ENCODE peak calls at places on chromosomes 6 and 20, in ten cellular contexts. M is ascending aorta; J is cardiac muscle cell; V is spleen; F is psoas muscle; A is right cardiac atrium; X is lung; O is upper lobe of right lung; P is pancreas; R is CD8-positive, alpha-beta memory T cell. H is an unnamed sample. For H3K4me1, the result is how much of the 10 kb centered on the place peaks cover.

GRCh38 chr6:167858086-167858591 is 31.4 kb downstream of the AFDN start:
- DNase-seq in R (no peak), P (no peak), M (no peak), X (no peak), F (no peak), J (no peak), V (no peak), A (no peak), O (no peak), H (no peak)

GRCh38 chr20:7879883-7880282 is 60.4 kb downstream of the HAO1 start:
- DNase-seq in M (no peak), P (no peak), F (no peak), X (no peak), V (no peak), A (no peak), R (no peak), O (no peak), J (no peak), H (no peak)

GRCh38 chr20:57397004-57397692 is 6.0 kb downstream of the RBM38 start:
- DNase-seq in R (peak), X (no peak), P (no peak), V (peak), J (no peak), F (peak), A (no peak), O (peak), M (no peak), H (no peak)

GRCh38 chr20:39897058-39897457 is 792.0 kb downstream of the MAFB start:
- DNase-seq in A (no peak), M (no peak), R (no peak), X (no peak), J (no peak), V (no peak), O (no peak), P (no peak), F (no peak), H (no peak)

GRCh38 chr20:46552460-46553420 is 2.3 kb upstream of the OCSTAMP start:
- DNase-seq in V (no peak), M (no peak), R (peak), O (no peak), J (no peak), F (no peak), X (no peak), P (no peak), A (no peak), H (no peak)

GRCh38 chr6:168347615-168348014 is 28.0 kb upstream of the DACT2 start:
- DNase-seq in M (no peak), X (no peak), V (no peak), F (no peak), O (no peak), P (no peak), J (no peak), A (no peak), R (no peak), H (no peak)

GRCh38 chr6:44386364-44386928 is 1.1 kb upstream of the CDC5L start:
- DNase-seq in F (peak), A (no peak), P (peak), X (peak), V (no peak), R (no peak), M (no peak), J (no peak), O (peak), H (peak)

GRCh38 chr6:74873911-74874310 is 331.9 kb downstream of the COL12A1 start:
- DNase-seq in R (no peak), J (no peak), P (no peak), A (no peak), M (no peak), F (no peak), O (no peak), V (no peak), X (no peak), H (no peak)

GRCh38 chr20:1895674-1896496 is 678 bp downstream of the SIRPA start:
- DNase-seq in M (no peak), P (peak), J (no peak), R (no peak), V (no peak), A (peak), F (peak), X (no peak), O (no peak), H (peak)

GRCh38 chr6:18753071-18753470 is 365.9 kb downstream of the RNF144B start:
- DNase-seq in O (no peak), M (no peak), A (no peak), R (no peak), J (no peak), P (no peak), V (no peak), F (no peak), X (no peak), H (no peak)

GRCh38 chr6:126945150-126945549 is 173.3 kb upstream of the RSPO3 start:
- DNase-seq in V (no peak), X (no peak), J (no peak), A (no peak), R (no peak), P (no peak), O (no peak), F (no peak), M (no peak), H (no peak)

GRCh38 chr6:131694832-131695426 is 6.3 kb downstream of the OR2A4 start:
- DNase-seq in X (peak), J (peak), F (peak), M (no peak), O (no peak), P (peak), A (peak), R (no peak), V (no peak), H (peak)

GRCh38 chr6:75308250-75308988 is 23.8 kb upstream of the TMEM30A start:
- DNase-seq in F (no peak), O (no peak), R (no peak), X (no peak), P (no peak), M (no peak), A (no peak), J (no peak), V (no peak), H (no peak)

GRCh38 chr20:34190679-34191090 is 50.5 kb upstream of the ASIP start:
- DNase-seq in V (no peak), F (peak), A (peak), M (no peak), J (peak), R (no peak), O (peak), P (peak), X (peak), H (peak)

GRCh38 chr6:150516199-150516598 is 83.5 kb upstream of the PLEKHG1 start:
- DNase-seq in F (no peak), J (no peak), V (no peak), M (no peak), P (no peak), X (no peak), A (no peak), O (no peak), R (no peak), H (no peak)

GRCh38 chr6:112441607-112442006 is 94.5 kb downstream of the RFPL4B start:
- DNase-seq in M (no peak), O (no peak), X (no peak), J (no peak), A (no peak), F (no peak), R (no peak), V (no peak), P (no peak), H (no peak)

GRCh38 chr20:3129094-3129493 is 30.6 kb downstream of the FASTKD5 start:
- DNase-seq in M (no peak), R (no peak), F (no peak), A (no peak), X (no peak), V (no peak), P (no peak), O (no peak), J (no peak), H (no peak)

DNA sequence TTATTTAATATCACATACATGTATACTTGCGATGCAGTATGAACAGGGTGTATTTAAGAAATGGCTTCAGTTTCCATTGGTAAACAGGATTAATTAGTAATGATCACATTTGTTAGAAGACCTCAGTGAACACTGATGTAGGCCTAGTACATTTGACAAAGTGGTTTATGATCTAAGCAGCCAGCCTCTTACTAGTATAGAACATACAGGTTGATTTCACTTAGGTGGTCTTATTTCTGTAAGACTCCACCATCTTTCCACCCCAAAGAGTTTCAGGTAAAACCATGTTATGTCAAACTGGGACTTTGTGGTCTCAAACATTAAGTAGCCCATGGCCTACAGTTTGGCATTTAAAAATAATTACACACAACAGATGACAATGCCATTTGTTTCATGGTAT is 20.2 kb upstream of the MRPS10 start:
- DNase-seq in F (no peak), J (no peak), O (no peak), A (no peak), M (no peak), X (no peak), V (no peak), P (no peak), R (no peak), H (no peak)
- H3K27ac ChIP-seq in F (no peak), J (no peak), O (no peak), A (no peak), M (no peak), X (no peak), V (peak), P (no peak), R (no peak), H (no peak)

DNA sequence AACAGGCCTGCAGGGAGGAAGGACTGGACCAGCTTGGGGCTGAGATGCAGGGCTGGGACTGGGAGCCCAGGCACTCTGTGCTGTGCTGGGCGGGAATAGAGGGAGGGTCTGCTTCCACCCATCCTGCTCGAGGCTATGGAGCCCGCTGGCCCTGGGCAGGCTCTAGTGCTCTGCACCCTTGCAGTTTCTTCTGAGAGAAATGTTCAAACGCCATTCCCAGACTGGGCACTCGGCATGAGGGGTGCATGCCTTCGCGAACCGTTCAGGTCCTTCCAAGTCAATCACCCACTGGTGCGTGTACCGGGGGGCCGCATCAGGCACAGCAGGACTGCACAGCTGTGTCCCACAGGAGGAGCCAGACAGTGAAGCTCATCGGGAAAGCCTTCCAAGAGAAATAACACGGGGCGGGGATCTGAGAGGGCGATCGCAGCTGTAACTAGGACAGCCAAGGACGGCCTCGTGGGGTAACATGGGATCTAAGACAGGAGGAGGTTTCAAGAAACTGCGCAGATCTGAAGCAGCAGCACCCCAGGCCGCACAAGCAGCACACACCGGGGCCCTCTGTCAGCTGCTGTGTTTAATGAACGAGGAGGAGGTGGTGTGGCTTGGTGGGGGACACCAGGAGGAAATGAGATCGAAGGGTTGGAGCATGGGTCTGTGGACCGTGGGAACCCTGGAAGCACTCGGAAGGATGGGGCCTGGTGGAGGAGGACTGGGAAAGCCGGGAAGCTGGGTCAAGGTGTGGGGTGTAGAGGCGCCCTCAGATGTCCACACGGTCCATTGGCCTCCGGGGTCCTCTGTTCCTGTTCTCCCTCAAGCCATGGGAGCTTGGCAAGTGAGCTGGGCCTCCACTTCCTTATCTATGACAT is 26.1 kb upstream of the PYGB start:
- DNase-seq in P (no peak), V (no peak), R (peak), A (peak), O (no peak), J (no peak), M (no peak), F (peak), X (no peak), H (no peak)
- H3K4me1 ChIP-seq in P (under half), V (under half), R (under half), A (under half), O (under half), J (under half), M (under half), F (under half), X (under half), H (under half)

DNA sequence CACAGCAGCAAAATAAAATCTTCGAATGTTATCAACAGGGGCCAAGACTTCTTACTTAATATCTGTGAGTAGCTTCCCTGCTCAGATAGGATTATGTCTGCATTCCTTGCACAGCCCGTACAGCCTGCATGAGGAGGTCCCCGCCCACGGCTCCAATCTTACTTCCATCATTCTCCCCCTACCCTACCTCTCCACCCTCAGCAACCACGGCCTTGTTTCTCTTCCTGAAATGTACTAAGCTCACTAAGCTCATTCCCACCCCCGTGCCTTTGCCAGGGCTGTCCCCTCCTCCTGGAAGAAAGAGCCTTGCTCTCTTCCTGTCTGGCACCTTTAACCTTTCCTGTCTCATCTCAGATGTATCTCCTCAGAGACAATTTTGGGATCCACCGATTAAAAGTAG is 120.4 kb downstream of the BCAS1 start:
- DNase-seq in R (no peak), X (no peak), J (no peak), F (no peak), M (no peak), V (no peak), O (no peak), A (no peak), P (no peak), H (no peak)
- H3K27ac ChIP-seq in R (no peak), X (peak), J (no peak), F (no peak), M (no peak), V (no peak), O (no peak), A (no peak), P (no peak), H (no peak)

DNA sequence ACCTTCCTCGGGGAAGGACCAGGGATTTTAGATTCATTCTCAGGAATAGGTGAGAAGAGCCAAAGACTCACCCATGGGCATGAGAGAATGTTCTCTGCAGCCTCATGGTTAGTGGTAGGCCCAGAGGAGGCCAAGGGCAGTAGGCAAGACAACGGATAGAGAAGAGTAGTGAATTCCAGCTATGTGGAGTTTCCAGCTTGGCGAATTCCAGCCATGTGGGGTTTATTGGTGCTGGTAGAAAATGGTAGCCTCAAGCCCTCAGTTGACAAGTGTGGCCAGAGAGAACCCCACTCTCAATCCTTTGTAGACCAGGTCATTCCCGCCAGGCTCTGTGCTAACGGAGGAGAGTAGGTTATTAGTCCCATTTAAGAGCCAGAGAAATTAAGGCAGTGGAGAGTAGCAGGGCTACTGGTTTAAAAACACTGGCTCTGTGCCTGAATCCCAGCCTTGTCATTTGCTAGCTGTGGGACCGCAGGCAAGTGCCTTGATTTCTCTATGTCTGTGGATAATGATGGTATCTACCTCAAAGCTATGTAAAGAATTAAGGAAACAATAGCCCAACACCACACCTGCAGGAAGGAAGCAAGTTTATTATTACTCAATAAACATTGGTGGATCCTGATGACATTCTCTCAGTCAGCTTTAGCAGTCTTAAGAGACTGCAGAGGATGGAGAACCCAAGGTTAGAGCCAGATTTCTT is 2.0 kb upstream of the SLC9A8 start:
- DNase-seq in V (no peak), M (no peak), J (no peak), F (no peak), A (no peak), O (no peak), P (no peak), X (no peak), R (no peak), H (no peak)
- H3K4me1 ChIP-seq in V (under half), M (under half), J (under half), F (under half), A (under half), O (under half), P (under half), X (under half), R (under half), H (under half)

H was measured in colonic mucosa.